ENCODE peak calls at places on chromosome 21, in six cellular contexts. I is GM23338, G is neural progenitor cell, O is GM23248, P is PC-3, T is MM.1S. R is an unnamed sample.

GRCh38 chr21:22363504-22363903 is 1365.3 kb downstream of the NCAM2 start:
- DNase-seq in T (no peak), O (no peak), I (no peak), P (no peak), G (no peak), R (no peak)

GRCh38 chr21:44934276-44934675 is 5.6 kb upstream of the SLX9 start:
- DNase-seq in T (no peak), G (no peak), I (no peak), P (no peak), O (no peak), R (no peak)

GRCh38 chr21:28828981-28829380 is 163.7 kb downstream of the LTN1 start:
- DNase-seq in P (no peak), T (no peak), I (no peak), G (no peak), O (peak; percentile 8), R (no peak)

GRCh38 chr21:45590246-45590725 is 48.0 kb upstream of the SLC19A1 start:
- DNase-seq in O (peak; percentile 70), I (peak; percentile 83), G (peak; percentile 80), P (peak; percentile 17), T (peak; percentile 35), R (no peak)

GRCh38 chr21:29613021-29613420 is 314.3 kb downstream of the BACH1 start:
- DNase-seq in P (no peak), T (no peak), O (peak; percentile 10), I (no peak), G (no peak), R (no peak)

GRCh38 chr21:34732388-34732821 is 63.6 kb downstream of the CLIC6 start:
- DNase-seq in G (no peak), P (no peak), O (peak; percentile 27), I (no peak), T (no peak), R (no peak)

GRCh38 chr21:28333455-28334108 is 659.1 kb downstream of the LTN1 start:
- DNase-seq in T (no peak), P (no peak), G (no peak), I (no peak), O (peak; percentile 69), R (no peak)

GRCh38 chr21:15285567-15285966 is 220.8 kb upstream of the NRIP1 start:
- DNase-seq in P (no peak), O (no peak), G (no peak), I (no peak), T (no peak), R (no peak)

GRCh38 chr21:15445327-15445726 is 284.5 kb upstream of the USP25 start:
- DNase-seq in G (no peak), T (no peak), O (no peak), P (no peak), I (peak; percentile 68), R (no peak)

GRCh38 chr21:44994016-44994365 is 54.2 kb downstream of the SLX9 start:
- DNase-seq in P (no peak), I (no peak), O (no peak), T (no peak), G (no peak), R (no peak)

GRCh38 chr21:34995979-34996303 is 53.2 kb downstream of the RUNX1 start:
- DNase-seq in T (no peak), G (no peak), P (no peak), I (no peak), O (no peak), R (no peak)

GRCh38 chr21:29005696-29006095 is 13.0 kb upstream of the LTN1 start:
- DNase-seq in I (no peak), T (no peak), P (peak; percentile 10), O (peak; percentile 48), G (no peak), R (no peak)

GRCh38 chr21:39712976-39713375 is 32.0 kb upstream of the IGSF5 start:
- DNase-seq in O (no peak), T (no peak), P (peak; percentile 38), G (peak; percentile 47), I (peak; percentile 52), R (no peak)

GRCh38 chr21:17351766-17352165 is 161.1 kb upstream of the CXADR start:
- DNase-seq in I (no peak), P (no peak), O (no peak), G (no peak), T (no peak), R (no peak)

GRCh38 chr21:44956356-44957046 is 16.7 kb downstream of the SLX9 start:
- DNase-seq in P (no peak), O (no peak), I (no peak), G (no peak), T (no peak), R (no peak)

GRCh38 chr21:17590443-17590842 is 22.3 kb downstream of the BTG3 start:
- DNase-seq in P (no peak), G (no peak), O (peak; percentile 16), T (no peak), I (no peak), R (no peak)

GRCh38 chr21:14602418-14602987 is 56.4 kb upstream of the SAMSN1 start:
- DNase-seq in P (no peak), I (no peak), T (peak; percentile 62), G (no peak), O (no peak), R (no peak)

GRCh38 chr21:34630536-34631143 is 15.7 kb upstream of the RCAN1 start:
- DNase-seq in O (peak; percentile 74), P (peak; percentile 74), G (peak; percentile 63), I (peak; percentile 70), T (peak; percentile 82), R (no peak)

GRCh38 chr21:34877485-34878128 is 171.5 kb downstream of the RUNX1 start:
- DNase-seq in P (peak; percentile 94), O (no peak), T (no peak), I (no peak), G (no peak), R (peak; percentile 76)

GRCh38 chr21:28991861-28992525 is 684 bp downstream of the LTN1 start:
- DNase-seq in T (peak; percentile 18), O (peak; percentile 44), I (no peak), P (no peak), G (peak; percentile 8), R (no peak)

GRCh38 chr21:17002628-17003027 is 510.2 kb upstream of the CXADR start:
- DNase-seq in P (no peak), I (no peak), G (no peak), O (no peak), T (no peak), R (no peak)

GRCh38 chr21:28334407-28334806 is 658.3 kb downstream of the LTN1 start:
- DNase-seq in T (no peak), G (no peak), O (no peak), P (peak; percentile 74), I (no peak), R (no peak)

GRCh38 chr21:38351176-38351959 is 94.6 kb downstream of the KCNJ15 start:
- DNase-seq in P (no peak), G (no peak), I (no peak), O (peak; percentile 23), T (no peak), R (no peak)

GRCh38 chr21:38350681-38351080 is 93.9 kb downstream of the KCNJ15 start:
- DNase-seq in P (no peak), T (no peak), O (no peak), G (no peak), I (no peak), R (no peak)

GRCh38 chr21:38354231-38354630 is 97.4 kb downstream of the KCNJ15 start:
- DNase-seq in P (no peak), O (no peak), T (no peak), I (no peak), G (no peak), R (no peak)

GRCh38 chr21:38352536-38353219 is 95.9 kb downstream of the KCNJ15 start:
- DNase-seq in G (peak; percentile 68), O (peak; percentile 89), T (peak; percentile 63), P (peak; percentile 86), I (peak; percentile 87), R (no peak)

DNA sequence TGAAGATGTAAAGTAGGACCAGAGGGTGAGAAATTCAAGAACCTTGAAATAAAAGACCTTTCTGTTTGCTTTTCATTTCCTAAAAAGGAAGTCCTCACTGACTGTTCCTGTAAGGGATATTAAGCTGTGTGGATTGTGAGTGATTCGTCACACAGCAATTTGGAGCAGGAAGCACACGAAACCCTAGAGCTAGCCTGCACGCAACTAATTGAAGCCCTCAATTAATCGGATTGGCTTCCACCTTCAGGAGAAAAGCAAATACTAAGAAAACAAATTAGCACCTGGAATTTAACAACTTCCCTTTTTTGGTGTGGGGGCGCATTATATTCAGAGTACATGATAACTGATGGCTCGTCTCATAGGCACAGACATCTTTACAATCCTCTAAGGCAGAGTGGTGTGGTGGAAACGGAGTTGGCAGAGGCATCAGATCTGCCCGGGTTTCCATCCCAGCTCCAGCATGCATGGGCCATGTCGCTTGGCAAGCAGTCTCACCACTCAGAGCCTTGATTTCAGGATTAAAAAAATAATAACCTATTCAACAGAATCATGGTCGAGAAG is 95.2 kb downstream of the KCNJ15 start:
- DNase-seq in G (no peak), O (peak; percentile 91), P (peak; percentile 67), T (no peak), I (peak; percentile 45), R (no peak)
- H3K27ac ChIP-seq in G (no peak overlapping the region), O (peak overlapping the region; percentile 82), P (peak overlapping the region; percentile 51), T (no peak overlapping the region), I (no peak overlapping the region), R (no peak overlapping the region)

DNA sequence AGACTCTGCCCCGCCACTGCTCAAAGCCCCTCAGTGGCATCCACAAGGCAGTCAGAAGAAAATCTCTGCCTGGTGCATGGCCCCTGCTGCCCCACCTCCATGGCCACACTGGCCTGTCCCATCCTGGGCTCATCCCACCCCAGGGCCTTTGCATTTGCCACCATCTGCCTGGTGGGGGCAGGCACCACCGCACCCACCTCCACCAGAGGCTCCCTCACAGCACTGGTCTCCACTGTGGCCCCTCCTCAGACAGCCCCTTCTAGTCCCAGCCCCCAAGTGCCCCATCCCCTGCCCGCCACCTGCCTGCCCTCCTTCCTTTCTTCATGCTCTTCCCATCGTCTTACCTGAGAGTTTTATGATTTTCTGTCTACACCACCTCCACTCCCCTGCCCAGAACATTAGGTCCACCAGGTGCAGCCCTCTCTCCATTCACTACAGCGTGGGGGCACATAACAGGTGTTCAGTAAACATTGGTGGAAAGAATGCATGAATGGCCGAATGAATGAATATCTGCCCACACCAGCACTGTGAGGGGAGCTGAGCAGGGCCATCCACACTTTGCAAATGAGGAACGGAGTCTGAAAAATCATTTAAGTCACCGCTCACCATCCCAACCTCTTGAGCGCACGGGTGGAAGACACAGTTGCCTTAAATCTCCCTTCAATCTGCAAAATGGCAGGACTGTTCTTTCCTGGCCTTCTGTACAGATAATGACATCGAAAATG is 2.1 kb downstream of the PRDM15 start:
- DNase-seq in T (no peak), P (no peak), O (no peak), I (no peak), G (no peak), R (no peak)
- H3F3A ChIP-seq in T (peaks cover 11% of the 10 kb centered on the region), P (no peaks in the 10 kb centered on the region), O (peaks cover 18% of the 10 kb centered on the region), I (no peaks in the 10 kb centered on the region), G (no peaks in the 10 kb centered on the region), R (no peaks in the 10 kb centered on the region)

GRCh38 chr21:41167348-41168342 is at the start of gene BACE2:
- DNase-seq in O (peak; percentile 93), G (peak; percentile 81), P (peak; percentile 74), I (peak; percentile 76), T (peak; percentile 86), R (peak; percentile 39)
- TF ChIP-seq EZH2 in O (no peak), G (no peak), P (no peak), I (no peak), T (no peak), R (no peak)

DNA sequence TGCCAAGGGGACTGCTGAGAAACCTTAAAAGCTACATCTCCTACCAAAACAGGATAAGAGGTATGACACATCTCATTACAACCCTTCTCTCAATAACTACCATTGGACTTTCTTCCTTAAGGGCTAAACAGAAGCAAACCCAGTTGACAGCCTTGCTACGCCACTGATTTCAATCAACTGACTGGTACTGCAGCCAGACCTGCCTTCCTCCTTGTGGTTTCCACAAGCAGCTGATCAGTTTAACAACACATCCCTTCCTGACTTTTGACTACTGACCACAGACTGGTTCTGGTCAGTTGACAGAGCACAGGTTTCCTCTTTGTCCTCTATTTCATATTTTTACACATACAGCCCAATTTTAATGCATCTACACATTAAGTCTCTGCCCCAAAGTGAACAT is 108.8 kb downstream of the ADAMTS1 start:
- DNase-seq in I (no peak), T (no peak), O (no peak), P (no peak), G (no peak), R (no peak)
- H3K27ac ChIP-seq in I (no peak overlapping the region), T (no peak overlapping the region), O (no peak overlapping the region), P (no peak overlapping the region), G (no peak overlapping the region), R (no peak overlapping the region)